ENCODE peak calls at places on chromosomes 12 and 14, in nine cellular contexts. E is HCT116; K is tibial artery; J is nephron progenitor cell; Y is renal cortical epithelial cell; H is dorsolateral prefrontal cortex; Z is left ventricle myocardium inferior; C is fibroblast of the conjunctiva; G is stimulated activated CD4-positive, alpha-beta T cell treated with anti-CD3 and anti-CD28 coated beads, TNF-alpha, amount 100 ng/mL, for 1 hour. F is an unnamed sample.
A peak's percentile ranks its signal among the peaks of the same experiment; 100 is the strongest.

GRCh38 chr12:94305293-94305957 is 154.2 kb downstream of the CEP83 start:
- DNase-seq in Y (no peak), J (no peak), E (no peak), G (no peak), Z (no peak), H (no peak), K (no peak), C (peak; percentile 22), F (no peak)

GRCh38 chr12:45833401-45833800 is 103.9 kb downstream of the ARID2 start:
- DNase-seq in Y (no peak), E (no peak), G (no peak), Z (no peak), J (no peak), C (no peak), K (no peak), H (no peak), F (no peak)

GRCh38 chr12:27780612-27781408 is 774 bp upstream of the MANSC4 start:
- DNase-seq in J (peak; percentile 29), C (no peak), G (peak; percentile 5), H (no peak), Z (peak; percentile 14), K (peak; percentile 45), Y (peak; percentile 71), E (no peak), F (no peak)

GRCh38 chr12:62839869-62840268 is 95.1 kb downstream of the PPM1H start:
- DNase-seq in E (no peak), H (no peak), Z (no peak), Y (no peak), J (no peak), C (no peak), K (no peak), G (no peak), F (no peak)

GRCh38 chr14:90547968-90548367 is 151.1 kb downstream of the CALM1 start:
- DNase-seq in K (no peak), J (no peak), Z (no peak), G (no peak), E (no peak), H (no peak), C (no peak), Y (no peak), F (no peak)

GRCh38 chr12:70590051-70590450 is 47.2 kb downstream of the PTPRB start:
- DNase-seq in G (peak; percentile 12), C (peak; percentile 60), J (peak; percentile 77), H (peak; percentile 76), Z (peak; percentile 73), K (peak; percentile 81), Y (peak; percentile 63), E (peak; percentile 62), F (peak; percentile 60)

GRCh38 chr12:116880817-116881324 is 370 bp downstream of the HRK start:
- DNase-seq in K (no peak), H (no peak), Z (peak; percentile 25), C (no peak), E (no peak), J (peak; percentile 74), G (no peak), Y (no peak), F (no peak)

GRCh38 chr14:32692441-32692840 is 246.2 kb upstream of the NPAS3 start:
- DNase-seq in J (no peak), E (no peak), Z (no peak), K (no peak), Y (no peak), H (no peak), C (no peak), G (no peak), F (no peak)

GRCh38 chr12:27003421-27004311 is 10.5 kb downstream of the TM7SF3 start:
- DNase-seq in H (no peak), G (no peak), K (no peak), Z (no peak), E (no peak), Y (no peak), C (no peak), J (no peak), F (no peak)

GRCh38 chr12:124872068-124872719 is 8.5 kb upstream of the SCARB1 start:
- DNase-seq in E (no peak), Z (no peak), J (no peak), G (no peak), Y (no peak), H (no peak), C (no peak), K (no peak), F (no peak)

GRCh38 chr14:92922883-92923743 is at the start of gene CHGA:
- DNase-seq in E (no peak), H (peak; percentile 74), Y (no peak), J (peak; percentile 97), G (no peak), C (no peak), K (no peak), Z (peak; percentile 55), F (no peak)

GRCh38 chr12:1418144-1418543 is 176.2 kb downstream of the FBXL14 start:
- DNase-seq in J (no peak), G (no peak), H (no peak), Z (no peak), K (no peak), E (no peak), Y (peak; percentile 17), C (no peak), F (no peak)

GRCh38 chr14:24986206-24986893 is 63.6 kb downstream of the STXBP6 start:
- DNase-seq in C (no peak), G (no peak), Y (peak; percentile 53), Z (peak; percentile 28), K (no peak), E (no peak), H (peak; percentile 44), J (no peak), F (no peak)

GRCh38 chr14:58151264-58151700 is 731 bp downstream of the ARMH4 start:
- DNase-seq in H (no peak), G (no peak), E (no peak), J (peak; percentile 30), Y (no peak), Z (no peak), C (no peak), K (peak; percentile 23), F (no peak)

GRCh38 chr12:76711241-76711640 is 52.7 kb upstream of the ZDHHC17 start:
- DNase-seq in G (no peak), E (no peak), Y (peak; percentile 33), K (no peak), H (no peak), C (no peak), J (no peak), Z (no peak), F (no peak)